ENCODE peak calls at places on chromosomes 1 and 21, in eight cellular contexts. G, F, S, X, Y, H, E and A are unnamed samples.

GRCh38 chr1:21659924-21660326 is 9.2 kb downstream of the RAP1GAP start:
- DNase-seq in X (no peak), H (no peak), E (no peak), Y (no peak), G (no peak), S (no peak), F (no peak), A (no peak)

GRCh38 chr1:153490272-153491051 is 30.0 kb upstream of the S100A7 start:
- DNase-seq in X (peak; percentile 97), H (peak; percentile 98), S (no peak), Y (peak; percentile 80), G (no peak), E (peak; percentile 43), F (peak; percentile 75), A (peak; percentile 72)

GRCh38 chr1:192951961-192952460 is 107.1 kb downstream of the UCHL5 start:
- DNase-seq in X (peak; percentile 97), Y (no peak), H (peak; percentile 85), S (no peak), F (peak; percentile 17), E (no peak), G (no peak), A (no peak)

GRCh38 chr1:24702511-24703293 is 42.5 kb upstream of the CLIC4 start:
- DNase-seq in Y (peak; percentile 65), F (peak; percentile 47), X (peak; percentile 89), H (no peak), G (no peak), E (no peak), S (no peak), A (peak; percentile 67)

GRCh38 chr1:172940170-172940855 is 110.4 kb downstream of the TNFSF18 start:
- DNase-seq in E (no peak), S (no peak), Y (no peak), G (no peak), H (no peak), F (no peak), X (peak; percentile 90), A (no peak)

GRCh38 chr1:58964428-58964827 is 180.6 kb upstream of the JUN start:
- DNase-seq in H (no peak), S (no peak), Y (no peak), X (no peak), G (no peak), F (no peak), E (peak; percentile 90), A (no peak)

GRCh38 chr1:29470788-29471119 is 234.4 kb downstream of the PTPRU start:
- DNase-seq in F (no peak), H (no peak), E (no peak), S (no peak), G (no peak), Y (no peak), X (no peak), A (no peak)

GRCh38 chr21:46634966-46635323 is 529 bp upstream of the PRMT2 start:
- DNase-seq in S (no peak), E (peak; percentile 69), F (peak; percentile 74), H (peak; percentile 92), G (no peak), Y (peak; percentile 70), X (peak; percentile 87), A (peak; percentile 77)

GRCh38 chr1:11845641-11846335 is 1.8 kb downstream of the NPPA start:
- DNase-seq in F (no peak), G (no peak), X (peak; percentile 24), Y (no peak), H (peak; percentile 34), S (no peak), E (no peak), A (no peak)

GRCh38 chr1:63831409-63831808 is 57.6 kb downstream of the ROR1 start:
- DNase-seq in S (no peak), G (no peak), F (no peak), E (no peak), H (no peak), Y (no peak), X (no peak), A (no peak)

GRCh38 chr1:155989242-155989991 is 11.1 kb upstream of the ARHGEF2 start:
- DNase-seq in S (peak; percentile 78), G (peak; percentile 72), F (peak; percentile 66), X (peak; percentile 61), H (peak; percentile 81), E (peak; percentile 56), Y (peak; percentile 79), A (peak; percentile 74)

GRCh38 chr1:92877792-92878191 is 46.0 kb downstream of the RPL5 start:
- DNase-seq in S (no peak), X (peak; percentile 46), Y (no peak), F (no peak), E (no peak), H (peak; percentile 42), G (no peak), A (no peak)

GRCh38 chr1:6544831-6545230 is 9.5 kb downstream of the NOL9 start:
- DNase-seq in S (no peak), E (no peak), X (peak; percentile 80), F (no peak), G (no peak), Y (no peak), H (peak; percentile 67), A (no peak)

GRCh38 chr1:90722874-90723273 is 5.8 kb upstream of the BARHL2 start:
- DNase-seq in X (no peak), F (no peak), E (no peak), S (no peak), Y (no peak), H (no peak), G (no peak), A (no peak)
- H3K27me3 ChIP-seq in X (peaks cover 86% of the 10 kb centered on the region), F (peaks cover 80% of the 10 kb centered on the region), E (peaks cover 41% of the 10 kb centered on the region), S (peaks cover 91% of the 10 kb centered on the region), Y (peaks cover 78% of the 10 kb centered on the region), H (peaks cover 96% of the 10 kb centered on the region), G (peaks cover 91% of the 10 kb centered on the region), A (peaks cover 4% of the 10 kb centered on the region)

DNA sequence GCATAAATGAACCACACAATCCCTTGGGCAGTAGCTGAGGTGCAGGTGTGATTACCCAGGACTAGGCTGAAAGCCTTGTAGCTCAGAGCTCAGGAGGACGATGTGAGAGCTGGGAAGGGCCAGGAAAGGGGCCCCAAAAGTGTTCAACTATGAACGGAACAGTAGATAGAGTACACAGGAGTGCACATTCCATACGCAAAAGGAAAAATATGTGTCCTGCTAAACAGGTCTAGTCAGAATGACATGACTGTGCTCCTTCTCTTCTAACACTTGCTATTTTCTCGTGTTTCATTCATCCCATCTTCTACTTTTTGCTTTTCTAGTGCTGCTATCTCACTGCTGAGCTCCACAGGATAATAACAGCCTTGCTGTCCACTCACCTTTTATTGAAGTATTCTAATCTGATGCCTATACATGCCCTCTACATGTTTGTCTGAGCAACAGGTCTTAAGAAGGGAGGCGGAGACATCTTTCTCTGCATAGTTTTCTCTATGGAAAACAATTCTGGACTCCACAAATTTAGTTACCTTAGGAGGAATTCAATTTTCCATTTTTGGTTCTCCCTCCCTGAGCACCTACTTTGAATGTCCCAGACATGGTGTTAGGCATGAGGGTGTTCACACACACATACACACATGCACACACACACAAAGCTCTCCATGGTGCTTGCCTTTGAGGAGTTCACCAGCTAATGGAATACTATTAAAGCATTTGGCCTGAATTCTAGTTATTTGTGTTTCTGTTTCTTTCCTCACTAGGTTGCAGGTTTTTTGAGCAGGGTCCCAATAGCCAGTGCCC is 3.4 kb downstream of the S100A10 start:
- DNase-seq in E (no peak), G (no peak), H (peak; percentile 38), X (no peak), S (no peak), Y (no peak), F (no peak), A (no peak)
- H3K4me3 ChIP-seq in E (no peak overlapping the region), G (no peak overlapping the region), H (peak overlapping the region; percentile 97), X (no peak overlapping the region), S (no peak overlapping the region), Y (peak overlapping the region; percentile 97), F (no peak overlapping the region), A (peak overlapping the region; percentile 22)

GRCh38 chr1:197140123-197140522 is 6.3 kb downstream of the ASPM start:
- DNase-seq in G (no peak), S (no peak), F (no peak), E (no peak), Y (no peak), X (peak; percentile 39), H (peak; percentile 10), A (no peak)

GRCh38 chr1:197145451-197146029 is 929 bp downstream of the ASPM start:
- DNase-seq in S (no peak), F (no peak), X (no peak), Y (no peak), E (no peak), H (peak; percentile 41), G (no peak), A (no peak)

GRCh38 chr1:197139169-197139568 is 7.3 kb downstream of the ASPM start:
- DNase-seq in Y (no peak), E (no peak), S (no peak), X (no peak), H (no peak), F (no peak), G (no peak), A (peak; percentile 36)

GRCh38 chr1:197144570-197145325 is 1.7 kb downstream of the ASPM start:
- DNase-seq in H (peak; percentile 76), F (no peak), G (no peak), Y (no peak), S (no peak), X (peak; percentile 34), E (no peak), A (no peak)

DNA sequence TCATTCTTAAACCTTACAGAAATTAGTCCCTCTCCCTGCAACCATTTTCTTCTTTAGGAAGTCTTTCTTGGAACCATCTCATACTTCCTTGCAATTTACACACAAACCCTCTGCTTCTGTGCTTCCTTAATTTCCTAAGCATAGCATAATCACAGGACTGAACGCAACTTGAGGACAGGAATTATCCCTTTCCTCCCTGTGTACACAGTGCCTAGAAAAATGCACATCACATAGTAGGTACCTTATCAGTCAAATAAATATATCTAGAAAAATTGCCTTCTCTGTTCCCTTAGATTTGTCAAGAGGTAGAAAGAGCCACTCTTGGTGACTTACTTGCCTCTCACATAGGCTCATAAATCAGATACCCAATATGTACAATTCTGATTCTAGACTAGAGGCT is 4.9 kb downstream of the ASPM start:
- DNase-seq in G (no peak), S (no peak), E (no peak), Y (no peak), X (no peak), H (no peak), F (no peak), A (no peak)
- H3K4me1 ChIP-seq in G (no peaks in the 10 kb centered on the region), S (no peaks in the 10 kb centered on the region), E (no peaks in the 10 kb centered on the region), Y (peaks cover 5% of the 10 kb centered on the region), X (no peaks in the 10 kb centered on the region), H (peaks cover 30% of the 10 kb centered on the region), F (peaks cover 5% of the 10 kb centered on the region), A (peaks cover 2% of the 10 kb centered on the region)

GRCh38 chr1:41384579-41384978 is 23.3 kb downstream of the FOXO6 start:
- DNase-seq in G (no peak), F (no peak), Y (no peak), S (no peak), X (no peak), H (no peak), E (no peak), A (no peak)

GRCh38 chr1:41381691-41382530 is 20.7 kb downstream of the FOXO6 start:
- DNase-seq in X (no peak), E (no peak), G (no peak), F (no peak), S (peak; percentile 34), Y (peak; percentile 65), H (peak; percentile 65), A (peak; percentile 84)

GRCh38 chr1:41383094-41383852 is 22.0 kb downstream of the FOXO6 start:
- DNase-seq in X (peak; percentile 31), E (no peak), G (no peak), F (no peak), Y (no peak), S (peak; percentile 41), H (peak; percentile 62), A (no peak)

GRCh38 chr1:41380979-41381690 is 19.9 kb downstream of the FOXO6 start:
- DNase-seq in G (no peak), S (no peak), Y (peak; percentile 61), F (no peak), H (peak; percentile 33), E (peak; percentile 55), X (no peak), A (peak; percentile 91)

GRCh38 chr1:41382531-41383090 is 21.4 kb downstream of the FOXO6 start:
- DNase-seq in G (no peak), H (peak; percentile 58), S (no peak), E (peak; percentile 55), X (no peak), Y (peak; percentile 72), F (peak; percentile 62), A (peak; percentile 91)
- H3K27me3 ChIP-seq in G (peaks cover 9% of the 10 kb centered on the region), H (peaks cover 54% of the 10 kb centered on the region), S (peaks cover 6% of the 10 kb centered on the region), E (no peaks in the 10 kb centered on the region), X (peaks cover 82% of the 10 kb centered on the region), Y (no peaks in the 10 kb centered on the region), F (no peaks in the 10 kb centered on the region), A (no peaks in the 10 kb centered on the region)